ENCODE peak calls at places on chromosomes 1 and 21, in nine cellular contexts. One of them, this sample, is unnamed.

GRCh38 chr1:53563609-53564008 is 104.4 kb downstream of the DMRTB1 start:
- DNase-seq in endothelial cell: no peak
- DNase-seq in HFFc6: no peak
- DNase-seq in GM12878: no peak
- DNase-seq in posterior vena cava: no peak
- DNase-seq in naive thymus-derived CD4-positive, alpha-beta T cell: peak
- DNase-seq in NCI-H1092 treated with DMSO at 0.1 percent for 48 hours: no peak
- DNase-seq in BJ: no peak
- DNase-seq in HEK293T: no peak
- DNase-seq in this sample: no peak

GRCh38 chr1:244496186-244496585 is 35.1 kb downstream of the CATSPERE start:
- DNase-seq in endothelial cell: no peak
- DNase-seq in HFFc6: no peak
- DNase-seq in GM12878: no peak
- DNase-seq in posterior vena cava: no peak
- DNase-seq in naive thymus-derived CD4-positive, alpha-beta T cell: no peak
- DNase-seq in NCI-H1092 treated with DMSO at 0.1 percent for 48 hours: no peak
- DNase-seq in BJ: no peak
- DNase-seq in HEK293T: no peak
- DNase-seq in this sample: no peak

GRCh38 chr1:45752441-45753052 is 2.1 kb upstream of the IPP start:
- DNase-seq in endothelial cell: no peak
- DNase-seq in HFFc6: peak
- DNase-seq in GM12878: no peak
- DNase-seq in posterior vena cava: no peak
- DNase-seq in naive thymus-derived CD4-positive, alpha-beta T cell: no peak
- DNase-seq in NCI-H1092 treated with DMSO at 0.1 percent for 48 hours: no peak
- DNase-seq in BJ: no peak
- DNase-seq in HEK293T: no peak
- DNase-seq in this sample: no peak

GRCh38 chr1:110114784-110115183 is 2.5 kb downstream of the UBL4B start:
- DNase-seq in endothelial cell: no peak
- DNase-seq in HFFc6: no peak
- DNase-seq in GM12878: no peak
- DNase-seq in posterior vena cava: no peak
- DNase-seq in naive thymus-derived CD4-positive, alpha-beta T cell: no peak
- DNase-seq in NCI-H1092 treated with DMSO at 0.1 percent for 48 hours: peak
- DNase-seq in BJ: no peak
- DNase-seq in HEK293T: no peak
- DNase-seq in this sample: no peak

GRCh38 chr1:157240495-157241184 is 102.4 kb upstream of the ETV3 start:
- DNase-seq in endothelial cell: no peak
- DNase-seq in HFFc6: no peak
- DNase-seq in GM12878: peak
- DNase-seq in posterior vena cava: no peak
- DNase-seq in naive thymus-derived CD4-positive, alpha-beta T cell: no peak
- DNase-seq in NCI-H1092 treated with DMSO at 0.1 percent for 48 hours: no peak
- DNase-seq in BJ: no peak
- DNase-seq in HEK293T: no peak
- DNase-seq in this sample: no peak

GRCh38 chr1:94623560-94624148 is 82.1 kb upstream of the F3 start:
- DNase-seq in endothelial cell: no peak
- DNase-seq in HFFc6: no peak
- DNase-seq in GM12878: no peak
- DNase-seq in posterior vena cava: peak
- DNase-seq in naive thymus-derived CD4-positive, alpha-beta T cell: no peak
- DNase-seq in NCI-H1092 treated with DMSO at 0.1 percent for 48 hours: no peak
- DNase-seq in BJ: no peak
- DNase-seq in HEK293T: no peak
- DNase-seq in this sample: no peak

GRCh38 chr1:235873045-235873444 is 6.3 kb upstream of the LYST start:
- DNase-seq in endothelial cell: no peak
- DNase-seq in HFFc6: no peak
- DNase-seq in GM12878: no peak
- DNase-seq in posterior vena cava: no peak
- DNase-seq in naive thymus-derived CD4-positive, alpha-beta T cell: no peak
- DNase-seq in NCI-H1092 treated with DMSO at 0.1 percent for 48 hours: no peak
- DNase-seq in BJ: no peak
- DNase-seq in HEK293T: no peak
- DNase-seq in this sample: no peak

GRCh38 chr1:73604739-73605138 is 593.2 kb downstream of the LRRIQ3 start:
- DNase-seq in endothelial cell: no peak
- DNase-seq in HFFc6: no peak
- DNase-seq in GM12878: no peak
- DNase-seq in posterior vena cava: no peak
- DNase-seq in naive thymus-derived CD4-positive, alpha-beta T cell: no peak
- DNase-seq in NCI-H1092 treated with DMSO at 0.1 percent for 48 hours: no peak
- DNase-seq in BJ: no peak
- DNase-seq in HEK293T: no peak
- DNase-seq in this sample: no peak

GRCh38 chr1:18926315-18927081 is 24.1 kb upstream of the ALDH4A1 start:
- DNase-seq in endothelial cell: peak
- DNase-seq in HFFc6: peak
- DNase-seq in GM12878: peak
- DNase-seq in posterior vena cava: no peak
- DNase-seq in naive thymus-derived CD4-positive, alpha-beta T cell: peak
- DNase-seq in NCI-H1092 treated with DMSO at 0.1 percent for 48 hours: no peak
- DNase-seq in BJ: peak
- DNase-seq in HEK293T: no peak
- DNase-seq in this sample: no peak

GRCh38 chr1:33908344-33908956 is 44.6 kb downstream of the HMGB4 start:
- DNase-seq in endothelial cell: no peak
- DNase-seq in HFFc6: no peak
- DNase-seq in GM12878: no peak
- DNase-seq in posterior vena cava: no peak
- DNase-seq in naive thymus-derived CD4-positive, alpha-beta T cell: no peak
- DNase-seq in NCI-H1092 treated with DMSO at 0.1 percent for 48 hours: no peak
- DNase-seq in BJ: no peak
- DNase-seq in HEK293T: no peak
- DNase-seq in this sample: no peak

GRCh38 chr1:25548601-25549000 is 5.2 kb downstream of the LDLRAP1 start:
- DNase-seq in endothelial cell: no peak
- DNase-seq in HFFc6: no peak
- DNase-seq in GM12878: no peak
- DNase-seq in posterior vena cava: no peak
- DNase-seq in naive thymus-derived CD4-positive, alpha-beta T cell: no peak
- DNase-seq in NCI-H1092 treated with DMSO at 0.1 percent for 48 hours: no peak
- DNase-seq in BJ: no peak
- DNase-seq in HEK293T: no peak
- DNase-seq in this sample: no peak

GRCh38 chr1:178005450-178005849 is 35.6 kb upstream of the SEC16B start:
- DNase-seq in endothelial cell: no peak
- DNase-seq in HFFc6: no peak
- DNase-seq in GM12878: no peak
- DNase-seq in posterior vena cava: no peak
- DNase-seq in naive thymus-derived CD4-positive, alpha-beta T cell: no peak
- DNase-seq in NCI-H1092 treated with DMSO at 0.1 percent for 48 hours: no peak
- DNase-seq in BJ: no peak
- DNase-seq in HEK293T: no peak
- DNase-seq in this sample: no peak

GRCh38 chr1:176364231-176364905 is 98.6 kb upstream of the PAPPA2 start:
- DNase-seq in endothelial cell: no peak
- DNase-seq in HFFc6: no peak
- DNase-seq in GM12878: no peak
- DNase-seq in posterior vena cava: no peak
- DNase-seq in naive thymus-derived CD4-positive, alpha-beta T cell: no peak
- DNase-seq in NCI-H1092 treated with DMSO at 0.1 percent for 48 hours: no peak
- DNase-seq in BJ: no peak
- DNase-seq in HEK293T: no peak
- DNase-seq in this sample: no peak

GRCh38 chr1:183239220-183239742 is 53.2 kb downstream of the LAMC2 start:
- DNase-seq in endothelial cell: no peak
- DNase-seq in HFFc6: no peak
- DNase-seq in GM12878: no peak
- DNase-seq in posterior vena cava: peak
- DNase-seq in naive thymus-derived CD4-positive, alpha-beta T cell: no peak
- DNase-seq in NCI-H1092 treated with DMSO at 0.1 percent for 48 hours: no peak
- DNase-seq in BJ: no peak
- DNase-seq in HEK293T: no peak
- DNase-seq in this sample: no peak

GRCh38 chr1:32060914-32061313 is 11.8 kb upstream of the TMEM39B start:
- DNase-seq in endothelial cell: no peak
- DNase-seq in HFFc6: no peak
- DNase-seq in GM12878: no peak
- DNase-seq in posterior vena cava: no peak
- DNase-seq in naive thymus-derived CD4-positive, alpha-beta T cell: no peak
- DNase-seq in NCI-H1092 treated with DMSO at 0.1 percent for 48 hours: no peak
- DNase-seq in BJ: no peak
- DNase-seq in HEK293T: no peak
- DNase-seq in this sample: no peak

GRCh38 chr1:20896824-20897223 is 109.7 kb upstream of the HP1BP3 start:
- DNase-seq in endothelial cell: no peak
- DNase-seq in HFFc6: peak
- DNase-seq in GM12878: no peak
- DNase-seq in posterior vena cava: no peak
- DNase-seq in naive thymus-derived CD4-positive, alpha-beta T cell: no peak
- DNase-seq in NCI-H1092 treated with DMSO at 0.1 percent for 48 hours: no peak
- DNase-seq in BJ: no peak
- DNase-seq in HEK293T: no peak
- DNase-seq in this sample: peak

GRCh38 chr1:44044071-44044801 is 13.0 kb upstream of the SLC6A9 start:
- DNase-seq in endothelial cell: no peak
- DNase-seq in HFFc6: no peak
- DNase-seq in GM12878: no peak
- DNase-seq in posterior vena cava: no peak
- DNase-seq in naive thymus-derived CD4-positive, alpha-beta T cell: no peak
- DNase-seq in NCI-H1092 treated with DMSO at 0.1 percent for 48 hours: no peak
- DNase-seq in BJ: no peak
- DNase-seq in HEK293T: no peak
- DNase-seq in this sample: no peak

GRCh38 chr1:215192306-215192705 is 109.8 kb downstream of the KCNK2 start:
- DNase-seq in endothelial cell: no peak
- DNase-seq in HFFc6: peak
- DNase-seq in GM12878: no peak
- DNase-seq in posterior vena cava: no peak
- DNase-seq in naive thymus-derived CD4-positive, alpha-beta T cell: no peak
- DNase-seq in NCI-H1092 treated with DMSO at 0.1 percent for 48 hours: no peak
- DNase-seq in BJ: peak
- DNase-seq in HEK293T: no peak
- DNase-seq in this sample: no peak

GRCh38 chr21:45637883-45638282 is 5.6 kb upstream of the PCBP3 start:
- DNase-seq in endothelial cell: no peak
- DNase-seq in HFFc6: no peak
- DNase-seq in GM12878: no peak
- DNase-seq in posterior vena cava: no peak
- DNase-seq in naive thymus-derived CD4-positive, alpha-beta T cell: no peak
- DNase-seq in NCI-H1092 treated with DMSO at 0.1 percent for 48 hours: no peak
- DNase-seq in BJ: no peak
- DNase-seq in HEK293T: no peak
- DNase-seq in this sample: no peak

GRCh38 chr1:99657213-99658030 is 11.5 kb downstream of the PALMD start:
- DNase-seq in endothelial cell: no peak
- DNase-seq in HFFc6: no peak
- DNase-seq in GM12878: no peak
- DNase-seq in posterior vena cava: no peak
- DNase-seq in naive thymus-derived CD4-positive, alpha-beta T cell: no peak
- DNase-seq in NCI-H1092 treated with DMSO at 0.1 percent for 48 hours: no peak
- DNase-seq in BJ: no peak
- DNase-seq in HEK293T: no peak
- DNase-seq in this sample: no peak

GRCh38 chr1:43898981-43899380 is 34.6 kb upstream of the ARTN start:
- DNase-seq in endothelial cell: no peak
- DNase-seq in HFFc6: no peak
- DNase-seq in GM12878: no peak
- DNase-seq in posterior vena cava: no peak
- DNase-seq in naive thymus-derived CD4-positive, alpha-beta T cell: no peak
- DNase-seq in NCI-H1092 treated with DMSO at 0.1 percent for 48 hours: no peak
- DNase-seq in BJ: no peak
- DNase-seq in HEK293T: no peak
- DNase-seq in this sample: no peak

GRCh38 chr1:50830621-50831020 is 129.4 kb downstream of the FAF1 start:
- DNase-seq in endothelial cell: no peak
- DNase-seq in HFFc6: no peak
- DNase-seq in GM12878: no peak
- DNase-seq in posterior vena cava: no peak
- DNase-seq in naive thymus-derived CD4-positive, alpha-beta T cell: no peak
- DNase-seq in NCI-H1092 treated with DMSO at 0.1 percent for 48 hours: no peak
- DNase-seq in BJ: no peak
- DNase-seq in HEK293T: no peak
- DNase-seq in this sample: no peak

GRCh38 chr1:61967750-61968149 is 225.5 kb downstream of the PATJ start:
- DNase-seq in endothelial cell: no peak
- DNase-seq in HFFc6: no peak
- DNase-seq in GM12878: no peak
- DNase-seq in posterior vena cava: no peak
- DNase-seq in naive thymus-derived CD4-positive, alpha-beta T cell: no peak
- DNase-seq in NCI-H1092 treated with DMSO at 0.1 percent for 48 hours: no peak
- DNase-seq in BJ: no peak
- DNase-seq in HEK293T: no peak
- DNase-seq in this sample: no peak

GRCh38 chr1:51237313-51237700 is 1.2 kb downstream of the RNF11 start:
- DNase-seq in endothelial cell: no peak
- DNase-seq in HFFc6: no peak
- DNase-seq in GM12878: no peak
- DNase-seq in posterior vena cava: no peak
- DNase-seq in naive thymus-derived CD4-positive, alpha-beta T cell: no peak
- DNase-seq in NCI-H1092 treated with DMSO at 0.1 percent for 48 hours: no peak
- DNase-seq in BJ: no peak
- DNase-seq in HEK293T: no peak
- DNase-seq in this sample: peak

GRCh38 chr1:198211696-198212095 is 54.9 kb downstream of the NEK7 start:
- DNase-seq in endothelial cell: no peak
- DNase-seq in HFFc6: no peak
- DNase-seq in GM12878: no peak
- DNase-seq in posterior vena cava: no peak
- DNase-seq in naive thymus-derived CD4-positive, alpha-beta T cell: no peak
- DNase-seq in NCI-H1092 treated with DMSO at 0.1 percent for 48 hours: no peak
- DNase-seq in BJ: no peak
- DNase-seq in HEK293T: no peak
- DNase-seq in this sample: no peak

GRCh38 chr21:33127154-33127893 is 57.4 kb downstream of the OLIG1 start:
- DNase-seq in endothelial cell: peak
- DNase-seq in HFFc6: peak
- DNase-seq in GM12878: peak
- DNase-seq in posterior vena cava: peak
- DNase-seq in naive thymus-derived CD4-positive, alpha-beta T cell: peak
- DNase-seq in NCI-H1092 treated with DMSO at 0.1 percent for 48 hours: peak
- DNase-seq in BJ: no peak
- DNase-seq in HEK293T: peak
- DNase-seq in this sample: peak

GRCh38 chr21:17911628-17912027 is 92.5 kb upstream of the C21orf91 start:
- DNase-seq in endothelial cell: no peak
- DNase-seq in HFFc6: peak
- DNase-seq in GM12878: no peak
- DNase-seq in posterior vena cava: no peak
- DNase-seq in naive thymus-derived CD4-positive, alpha-beta T cell: no peak
- DNase-seq in NCI-H1092 treated with DMSO at 0.1 percent for 48 hours: no peak
- DNase-seq in BJ: peak
- DNase-seq in HEK293T: no peak
- DNase-seq in this sample: no peak

This sample was measured in NCI-H2029 treated with DMSO at 0.1 percent for 48 hours.